ENCODE peak calls at places on chromosome 6, in five cellular contexts. B is neural progenitor cell; T is CD8-positive, alpha-beta T cell; P is AG04449; N is epithelial cell of proximal tubule. F is an unnamed sample.

GRCh38 chr6:133227344-133227743 is 13.8 kb upstream of the EYA4 start:
- DNase-seq in B (no peak), T (no peak), P (no peak), N (no peak), F (no peak)

GRCh38 chr6:169539176-169539897 is 162.5 kb downstream of the WDR27 start:
- DNase-seq in B (no peak), T (no peak), P (no peak), N (no peak), F (no peak)

GRCh38 chr6:131159578-131159977 is 24.3 kb downstream of the AKAP7 start:
- DNase-seq in B (no peak), T (no peak), P (peak), N (no peak), F (no peak)

GRCh38 chr6:44456070-44456965 is 68.8 kb downstream of the CDC5L start:
- DNase-seq in B (peak), T (no peak), P (no peak), N (no peak), F (peak)

GRCh38 chr6:88349511-88349910 is 183.4 kb upstream of the CNR1 start:
- DNase-seq in B (no peak), T (no peak), P (no peak), N (no peak), F (no peak)

GRCh38 chr6:87391334-87391733 is 16.4 kb upstream of the CFAP206 start:
- DNase-seq in B (peak), T (no peak), P (no peak), N (peak), F (peak)

GRCh38 chr6:87756858-87757257 is 54.8 kb upstream of the AKIRIN2 start:
- DNase-seq in B (no peak), T (no peak), P (peak), N (no peak), F (no peak)

GRCh38 chr6:43742931-43743632 is 26.9 kb upstream of the VEGFA start:
- DNase-seq in B (no peak), T (no peak), P (no peak), N (no peak), F (no peak)

GRCh38 chr6:159969921-159970320 is 1.0 kb downstream of the IGF2R start:
- DNase-seq in B (peak), T (no peak), P (no peak), N (no peak), F (peak)

GRCh38 chr6:68677119-68677518 is 42.0 kb downstream of the ADGRB3 start:
- DNase-seq in B (no peak), T (no peak), P (no peak), N (no peak), F (no peak)

GRCh38 chr6:116201538-116201937 is 52.3 kb downstream of the TSPYL4 start:
- DNase-seq in B (no peak), T (no peak), P (no peak), N (no peak), F (no peak)

GRCh38 chr6:157143171-157143884 is 180.0 kb downstream of the TMEM242 start:
- DNase-seq in B (peak), T (no peak), P (no peak), N (no peak), F (no peak)

GRCh38 chr6:36733300-36733699 is 35.7 kb downstream of the RAB44 start:
- DNase-seq in B (no peak), T (no peak), P (no peak), N (no peak), F (no peak)

GRCh38 chr6:108133594-108134179 is 32.1 kb upstream of the NR2E1 start:
- DNase-seq in B (peak), T (no peak), P (peak), N (peak), F (peak)

GRCh38 chr6:74713941-74714340 is 491.9 kb downstream of the COL12A1 start:
- DNase-seq in B (no peak), T (no peak), P (no peak), N (no peak), F (no peak)

GRCh38 chr6:53411451-53411850 is 62.7 kb upstream of the ELOVL5 start:
- DNase-seq in B (peak), T (no peak), P (no peak), N (peak), F (no peak)

GRCh38 chr6:41039060-41039998 is at the start of gene UNC5CL:
- DNase-seq in B (peak), T (peak), P (no peak), N (peak), F (peak)

GRCh38 chr6:105545947-105546710 is 143.2 kb upstream of the PREP start:
- DNase-seq in B (no peak), T (no peak), P (peak), N (no peak), F (peak)

GRCh38 chr6:138805431-138805830 is 9.5 kb downstream of the ECT2L start:
- DNase-seq in B (no peak), T (no peak), P (no peak), N (no peak), F (no peak)

GRCh38 chr6:25511386-25511785 is 140.6 kb upstream of the SCGN start:
- DNase-seq in B (no peak), T (no peak), P (no peak), N (no peak), F (no peak)

GRCh38 chr6:170057034-170057734 is 233.7 kb downstream of the DLL1 start:
- DNase-seq in B (no peak), T (no peak), P (no peak), N (no peak), F (no peak)

GRCh38 chr6:145813285-145814034 is 1.1 kb downstream of the FBXO30 start:
- DNase-seq in B (no peak), T (no peak), P (no peak), N (no peak), F (no peak)

GRCh38 chr6:41602422-41602743 is 35.9 kb upstream of the MDFI start:
- DNase-seq in B (no peak), T (no peak), P (no peak), N (no peak), F (no peak)

GRCh38 chr6:62891065-62891647 is 320.1 kb upstream of the FKBP1C start:
- DNase-seq in B (peak), T (no peak), P (no peak), N (no peak), F (peak)

GRCh38 chr6:125511809-125512341 is 210.1 kb upstream of the HDDC2 start:
- DNase-seq in B (no peak), T (no peak), P (no peak), N (no peak), F (no peak)

GRCh38 chr6:125510405-125510804 is 208.6 kb upstream of the HDDC2 start:
- DNase-seq in B (no peak), T (no peak), P (no peak), N (no peak), F (no peak)

GRCh38 chr6:125509477-125509876 is 207.7 kb upstream of the HDDC2 start:
- DNase-seq in B (no peak), T (no peak), P (no peak), N (no peak), F (no peak)

GRCh38 chr6:125513978-125514377 is 212.2 kb upstream of the HDDC2 start:
- DNase-seq in B (no peak), T (no peak), P (no peak), N (no peak), F (no peak)

GRCh38 chr6:125512621-125513020 is 210.9 kb upstream of the HDDC2 start:
- DNase-seq in B (peak), T (no peak), P (no peak), N (no peak), F (no peak)
- TF ChIP-seq CTCF in B (peak), T (no peak), P (no peak), N (peak), F (peak)

GRCh38 chr6:50658561-50658960 is 54.8 kb upstream of the TFAP2D start:
- DNase-seq in B (no peak), T (no peak), P (no peak), N (no peak), F (no peak)

GRCh38 chr6:50657513-50657912 is 55.8 kb upstream of the TFAP2D start:
- DNase-seq in B (no peak), T (no peak), P (no peak), N (no peak), F (no peak)

GRCh38 chr6:50654155-50654554 is 59.2 kb upstream of the TFAP2D start:
- DNase-seq in B (no peak), T (no peak), P (no peak), N (no peak), F (no peak)

GRCh38 chr6:50653253-50653652 is 60.1 kb upstream of the TFAP2D start:
- DNase-seq in B (peak), T (no peak), P (no peak), N (no peak), F (no peak)

DNA sequence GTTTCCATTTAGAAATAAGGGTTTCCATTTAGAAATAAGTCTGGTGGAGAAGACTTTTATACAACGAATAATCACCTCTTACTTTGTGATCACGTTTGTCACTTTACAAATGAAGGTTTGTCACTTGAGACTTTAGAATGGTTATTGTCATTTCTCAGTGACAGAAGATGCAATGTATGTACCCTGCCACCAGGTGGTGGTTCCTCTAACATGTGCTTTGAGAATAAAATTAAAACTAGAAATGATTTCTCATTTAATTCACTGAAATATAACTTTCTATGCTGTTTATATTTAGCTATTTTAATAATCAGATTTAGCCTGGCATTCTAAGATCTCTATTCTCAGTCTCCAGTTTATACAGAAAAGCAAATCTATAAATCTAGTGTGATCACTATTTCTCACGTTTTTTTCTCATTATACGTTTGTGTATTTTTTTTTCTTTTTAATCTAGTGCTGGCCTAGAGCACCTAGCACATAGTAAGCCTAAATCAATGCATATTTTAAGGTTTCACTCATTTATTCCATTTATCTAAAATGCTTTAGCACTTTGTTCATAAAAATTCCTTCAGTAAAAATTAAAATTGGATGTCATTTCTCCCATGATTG is 57.4 kb upstream of the TFAP2D start:
- DNase-seq in B (peak), T (no peak), P (no peak), N (no peak), F (peak)
- TF ChIP-seq CTCF in B (peak), T (no peak), P (peak), N (peak), F (peak)

GRCh38 chr6:128888444-128889175 is 5.7 kb downstream of the LAMA2 start:
- DNase-seq in B (no peak), T (no peak), P (no peak), N (no peak), F (no peak)

GRCh38 chr6:128885381-128885780 is 2.4 kb downstream of the LAMA2 start:
- DNase-seq in B (no peak), T (no peak), P (no peak), N (no peak), F (no peak)

GRCh38 chr6:128882560-128882959 is 378 bp upstream of the LAMA2 start:
- DNase-seq in B (peak), T (no peak), P (no peak), N (no peak), F (no peak)

DNA sequence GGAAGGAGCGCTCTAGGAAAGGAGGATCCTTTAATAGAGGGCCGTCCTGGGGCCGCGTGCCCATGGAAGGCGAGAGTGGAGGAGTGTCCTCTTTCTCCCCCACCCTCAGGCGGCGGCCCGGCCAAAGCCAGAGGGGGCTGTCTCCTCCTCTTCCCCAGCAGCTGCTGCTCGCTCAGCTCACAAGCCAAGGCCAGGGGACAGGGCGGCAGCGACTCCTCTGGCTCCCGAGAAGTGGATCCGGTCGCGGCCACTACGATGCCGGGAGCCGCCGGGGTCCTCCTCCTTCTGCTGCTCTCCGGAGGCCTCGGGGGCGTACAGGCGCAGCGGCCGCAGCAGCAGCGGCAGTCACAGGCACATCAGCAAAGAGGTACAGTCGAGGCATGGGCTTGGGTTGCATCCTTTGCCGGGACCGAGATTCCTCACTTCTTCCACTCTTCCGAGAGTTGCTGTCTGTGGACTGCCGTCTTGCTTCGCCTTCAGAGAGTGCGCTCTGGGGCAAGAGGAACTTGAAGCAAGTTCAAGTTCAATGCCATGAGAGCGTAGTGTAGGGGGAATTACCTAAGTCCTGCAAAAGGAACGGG is at the start of gene LAMA2:
- DNase-seq in B (peak), T (no peak), P (no peak), N (no peak), F (no peak)
- TF ChIP-seq CTCF in B (peak), T (no peak), P (peak), N (no peak), F (no peak)

GRCh38 chr6:8462169-8462568 is 26.8 kb upstream of the SLC35B3 start:
- DNase-seq in B (no peak), T (no peak), P (no peak), N (no peak), F (no peak)
- TF ChIP-seq CTCF in B (no peak), T (no peak), P (no peak), N (peak), F (no peak)